ENCODE peak calls at places on chromosomes 12 and 14, in nine cellular contexts. One of them, this sample, is unnamed.

GRCh38 chr12:57342207-57342691 is 88.6 kb downstream of the R3HDM2 start:
- DNase-seq in fibroblast of the aortic adventitia: peak; percentile 61
- DNase-seq in AG09309: peak; percentile 5
- DNase-seq in DMS153: no peak
- DNase-seq in pons: peak; percentile 31
- DNase-seq in HFFc6: no peak
- DNase-seq in nephron progenitor cell: peak; percentile 37
- DNase-seq in RCC 7860: no peak
- DNase-seq in naive thymus-derived CD4-positive, alpha-beta T cell: no peak
- DNase-seq in this sample: no peak

GRCh38 chr14:67270354-67270753 is 29.1 kb downstream of the PALS1 start:
- DNase-seq in fibroblast of the aortic adventitia: no peak
- DNase-seq in nephron progenitor cell: no peak
- DNase-seq in RCC 7860: no peak
- DNase-seq in naive thymus-derived CD4-positive, alpha-beta T cell: no peak
- DNase-seq in DMS153: no peak
- DNase-seq in HFFc6: no peak
- DNase-seq in AG09309: no peak
- DNase-seq in pons: peak; percentile 91
- DNase-seq in this sample: no peak

GRCh38 chr14:30209136-30209535 is 281.5 kb upstream of the PRKD1 start:
- DNase-seq in naive thymus-derived CD4-positive, alpha-beta T cell: no peak
- DNase-seq in RCC 7860: no peak
- DNase-seq in HFFc6: no peak
- DNase-seq in pons: no peak
- DNase-seq in DMS153: no peak
- DNase-seq in nephron progenitor cell: no peak
- DNase-seq in AG09309: no peak
- DNase-seq in fibroblast of the aortic adventitia: no peak
- DNase-seq in this sample: no peak

GRCh38 chr14:66974397-66975025 is 214.7 kb upstream of the GARIN2 start:
- DNase-seq in HFFc6: peak; percentile 63
- DNase-seq in AG09309: no peak
- DNase-seq in RCC 7860: peak; percentile 17
- DNase-seq in pons: no peak
- DNase-seq in fibroblast of the aortic adventitia: peak; percentile 32
- DNase-seq in DMS153: no peak
- DNase-seq in nephron progenitor cell: no peak
- DNase-seq in naive thymus-derived CD4-positive, alpha-beta T cell: no peak
- DNase-seq in this sample: peak; percentile 58

GRCh38 chr12:40745386-40745785 is 53.1 kb downstream of the CNTN1 start:
- DNase-seq in AG09309: no peak
- DNase-seq in naive thymus-derived CD4-positive, alpha-beta T cell: no peak
- DNase-seq in DMS153: no peak
- DNase-seq in HFFc6: no peak
- DNase-seq in nephron progenitor cell: no peak
- DNase-seq in fibroblast of the aortic adventitia: no peak
- DNase-seq in pons: no peak
- DNase-seq in RCC 7860: no peak
- DNase-seq in this sample: no peak

GRCh38 chr12:68943848-68944247 is 10.9 kb upstream of the CPM start:
- DNase-seq in naive thymus-derived CD4-positive, alpha-beta T cell: no peak
- DNase-seq in nephron progenitor cell: no peak
- DNase-seq in RCC 7860: peak; percentile 22
- DNase-seq in AG09309: no peak
- DNase-seq in DMS153: no peak
- DNase-seq in fibroblast of the aortic adventitia: no peak
- DNase-seq in pons: no peak
- DNase-seq in HFFc6: no peak
- DNase-seq in this sample: no peak

GRCh38 chr14:32087173-32087861 is 10.2 kb downstream of the ARHGAP5 start:
- DNase-seq in pons: no peak
- DNase-seq in nephron progenitor cell: no peak
- DNase-seq in naive thymus-derived CD4-positive, alpha-beta T cell: no peak
- DNase-seq in HFFc6: no peak
- DNase-seq in fibroblast of the aortic adventitia: peak; percentile 33
- DNase-seq in DMS153: peak; percentile 7
- DNase-seq in AG09309: no peak
- DNase-seq in RCC 7860: peak; percentile 66
- DNase-seq in this sample: peak; percentile 89

GRCh38 chr12:103498990-103499389 is 3.2 kb upstream of the C12orf42 start:
- DNase-seq in nephron progenitor cell: no peak
- DNase-seq in pons: no peak
- DNase-seq in fibroblast of the aortic adventitia: no peak
- DNase-seq in naive thymus-derived CD4-positive, alpha-beta T cell: no peak
- DNase-seq in RCC 7860: no peak
- DNase-seq in DMS153: no peak
- DNase-seq in HFFc6: no peak
- DNase-seq in AG09309: no peak
- DNase-seq in this sample: no peak

GRCh38 chr14:24335461-24336146 is 733 bp upstream of the ADCY4 start:
- DNase-seq in naive thymus-derived CD4-positive, alpha-beta T cell: no peak
- DNase-seq in pons: no peak
- DNase-seq in RCC 7860: no peak
- DNase-seq in DMS153: no peak
- DNase-seq in HFFc6: no peak
- DNase-seq in nephron progenitor cell: peak; percentile 36
- DNase-seq in fibroblast of the aortic adventitia: no peak
- DNase-seq in AG09309: no peak
- DNase-seq in this sample: no peak

GRCh38 chr12:3493225-3494049 is 2.4 kb downstream of the PRMT8 start:
- DNase-seq in nephron progenitor cell: peak; percentile 59
- DNase-seq in pons: no peak
- DNase-seq in fibroblast of the aortic adventitia: no peak
- DNase-seq in naive thymus-derived CD4-positive, alpha-beta T cell: no peak
- DNase-seq in RCC 7860: no peak
- DNase-seq in DMS153: no peak
- DNase-seq in AG09309: no peak
- DNase-seq in HFFc6: no peak
- DNase-seq in this sample: no peak

GRCh38 chr12:46908936-46909635 is 83.3 kb upstream of the SLC38A4 start:
- DNase-seq in RCC 7860: no peak
- DNase-seq in nephron progenitor cell: no peak
- DNase-seq in HFFc6: no peak
- DNase-seq in naive thymus-derived CD4-positive, alpha-beta T cell: no peak
- DNase-seq in pons: no peak
- DNase-seq in AG09309: no peak
- DNase-seq in fibroblast of the aortic adventitia: no peak
- DNase-seq in DMS153: no peak
- DNase-seq in this sample: no peak